ENCODE peak calls at places on chromosomes 4 and X, in nine cellular contexts. P is activated naive CD8-positive, alpha-beta T cell treated with anti-CD3 and anti-CD28 coated beads, Interleukin-2, amount 50 U/mL, for 24 hours; A is aorta; H is T-helper 2 cell; C is activated naive CD4-positive, alpha-beta T cell treated with Interleukin-2 at 50 U/mL for 16 hours; M is posterior vena cava; R is GM23338; U is ecto neural progenitor cell; W is caudate nucleus. E is an unnamed sample.
A peak's percentile ranks its signal among the peaks of the same experiment; 100 is the strongest.

GRCh38 chrX:12970691-12971202 is 4.2 kb upstream of the TMSB4X start:
- DNase-seq in P (no peak), A (no peak), H (no peak), C (peak; percentile 46), M (no peak), R (peak; percentile 70), U (no peak), W (peak; percentile 7), E (no peak)

GRCh38 chrX:87516716-87517115 is 886 bp upstream of the KLHL4 start:
- DNase-seq in P (no peak), A (no peak), H (no peak), C (no peak), M (no peak), R (no peak), U (no peak), W (no peak), E (no peak)

GRCh38 chr4:82652062-82652461 is 90.3 kb upstream of the TMEM150C start:
- DNase-seq in P (no peak), A (no peak), H (no peak), C (no peak), M (no peak), R (no peak), U (no peak), W (no peak), E (no peak)

GRCh38 chr4:168886361-168886760 is 123.7 kb downstream of the CBR4 start:
- DNase-seq in P (no peak), A (no peak), H (no peak), C (no peak), M (no peak), R (no peak), U (no peak), W (no peak), E (no peak)

GRCh38 chr4:86092684-86093083 is 267.2 kb downstream of the MAPK10 start:
- DNase-seq in P (no peak), A (no peak), H (no peak), C (no peak), M (no peak), R (no peak), U (no peak), W (no peak), E (no peak)

GRCh38 chrX:134171661-134172587 is 65.1 kb upstream of the CCDC160 start:
- DNase-seq in P (peak; percentile 54), A (peak; percentile 74), H (no peak), C (peak; percentile 34), M (no peak), R (peak; percentile 66), U (peak; percentile 66), W (peak; percentile 11), E (no peak)

GRCh38 chrX:152861116-152861515 is 30.3 kb downstream of the NSDHL start:
- DNase-seq in P (no peak), A (no peak), H (no peak), C (no peak), M (no peak), R (no peak), U (no peak), W (no peak), E (no peak)

GRCh38 chr4:81069706-81070331 is 39.3 kb downstream of the BMP3 start:
- DNase-seq in P (peak; percentile 37), A (no peak), H (no peak), C (peak; percentile 42), M (peak; percentile 68), R (peak; percentile 96), U (peak; percentile 81), W (peak; percentile 23), E (no peak)

GRCh38 chr4:53863163-53863562 is 201.2 kb downstream of the CHIC2 start:
- DNase-seq in P (no peak), A (no peak), H (no peak), C (no peak), M (no peak), R (no peak), U (no peak), W (no peak), E (no peak)

GRCh38 chr4:158929939-158930344 is 161.1 kb downstream of the FNIP2 start:
- DNase-seq in P (no peak), A (no peak), H (no peak), C (no peak), M (no peak), R (no peak), U (no peak), W (no peak), E (no peak)

GRCh38 chr4:71456841-71457240 is 118.0 kb downstream of the SLC4A4 start:
- DNase-seq in P (no peak), A (no peak), H (no peak), C (no peak), M (no peak), R (no peak), U (no peak), W (no peak), E (no peak)

GRCh38 chr4:38672247-38673071 is 8.5 kb downstream of the KLF3 start:
- DNase-seq in P (no peak), A (no peak), H (no peak), C (no peak), M (no peak), R (no peak), U (peak; percentile 92), W (no peak), E (no peak)

GRCh38 chr4:55635282-55635681 is 816 bp downstream of the NMU start:
- DNase-seq in P (no peak), A (no peak), H (no peak), C (no peak), M (no peak), R (peak; percentile 37), U (no peak), W (no peak), E (no peak)

GRCh38 chr4:148007303-148007702 is 275.4 kb downstream of the ARHGAP10 start:
- DNase-seq in P (no peak), A (no peak), H (no peak), C (no peak), M (no peak), R (no peak), U (no peak), W (no peak), E (peak; percentile 66)

GRCh38 chr4:38237139-38237538 is 276.9 kb downstream of the PTTG2 start:
- DNase-seq in P (no peak), A (no peak), H (no peak), C (no peak), M (no peak), R (peak; percentile 3), U (no peak), W (no peak), E (no peak)

GRCh38 chr4:63728480-63729177 is 680.6 kb downstream of the TECRL start:
- DNase-seq in P (no peak), A (no peak), H (no peak), C (no peak), M (peak; percentile 29), R (peak; percentile 44), U (peak; percentile 62), W (no peak), E (no peak)

GRCh38 chrX:1589356-1590130 is 1.9 kb upstream of the AKAP17A start:
- DNase-seq in P (no peak), A (no peak), H (no peak), C (no peak), M (no peak), R (peak; percentile 37), U (no peak), W (no peak), E (no peak)

GRCh38 chrX:37685452-37686347 is at the start of gene XK:
- DNase-seq in P (peak; percentile 23), A (peak; percentile 84), H (no peak), C (peak; percentile 32), M (peak; percentile 82), R (peak; percentile 74), U (peak; percentile 75), W (peak; percentile 6), E (no peak)

GRCh38 chr4:47391256-47391655 is 72.2 kb downstream of the COMMD8 start:
- DNase-seq in P (no peak), A (no peak), H (no peak), C (no peak), M (no peak), R (no peak), U (no peak), W (no peak), E (no peak)

GRCh38 chr4:23789765-23790164 is 100.1 kb downstream of the PPARGC1A start:
- DNase-seq in P (no peak), A (peak; percentile 80), H (no peak), C (no peak), M (peak; percentile 94), R (no peak), U (no peak), W (no peak), E (no peak)

GRCh38 chr4:54277691-54278090 is 48.6 kb downstream of the PDGFRA start:
- DNase-seq in P (no peak), A (no peak), H (no peak), C (no peak), M (no peak), R (no peak), U (no peak), W (no peak), E (no peak)

GRCh38 chr4:29948858-29949257 is 771.3 kb upstream of the PCDH7 start:
- DNase-seq in P (no peak), A (no peak), H (no peak), C (no peak), M (no peak), R (no peak), U (no peak), W (no peak), E (no peak)

GRCh38 chrX:119521246-119521645 is 44.0 kb downstream of the STEEP1 start:
- DNase-seq in P (no peak), A (no peak), H (no peak), C (no peak), M (no peak), R (no peak), U (no peak), W (no peak), E (no peak)

GRCh38 chr4:184191267-184191666 is 26.4 kb downstream of the ENPP6 start:
- DNase-seq in P (no peak), A (no peak), H (no peak), C (no peak), M (peak; percentile 28), R (no peak), U (no peak), W (no peak), E (no peak)

GRCh38 chrX:111719426-111720210 is 38.6 kb downstream of the ALG13 start:
- DNase-seq in P (no peak), A (no peak), H (no peak), C (no peak), M (no peak), R (peak; percentile 2), U (no peak), W (no peak), E (no peak)

GRCh38 chrX:149312097-149312496 is 193.0 kb downstream of the IDS start:
- DNase-seq in P (no peak), A (no peak), H (no peak), C (no peak), M (no peak), R (no peak), U (no peak), W (no peak), E (no peak)

GRCh38 chr4:33160126-33160525 is 2440.0 kb downstream of the PCDH7 start:
- DNase-seq in P (no peak), A (no peak), H (no peak), C (no peak), M (no peak), R (peak; percentile 53), U (no peak), W (no peak), E (no peak)

GRCh38 chr4:4730214-4730613 is 129.3 kb upstream of the MSX1 start:
- DNase-seq in P (no peak), A (no peak), H (no peak), C (no peak), M (no peak), R (no peak), U (no peak), W (no peak), E (no peak)

GRCh38 chrX:45716747-45717146 is 516.1 kb upstream of the DIPK2B start:
- DNase-seq in P (no peak), A (no peak), H (no peak), C (no peak), M (no peak), R (no peak), U (no peak), W (no peak), E (no peak)

GRCh38 chr4:52640808-52641595 is 18.1 kb downstream of the USP46 start:
- DNase-seq in P (no peak), A (no peak), H (no peak), C (no peak), M (no peak), R (no peak), U (no peak), W (no peak), E (no peak)

GRCh38 chr4:28225689-28226353 is 1365.2 kb downstream of the STIM2 start:
- DNase-seq in P (no peak), A (no peak), H (no peak), C (no peak), M (no peak), R (no peak), U (no peak), W (no peak), E (no peak)

E was measured in RWPE2.